ENCODE peak calls at places on chromosomes 11 and 22, in nine cellular contexts. B is kidney tubule cell; U is OCI-LY7; A is transverse colon; M is stimulated activated CD8-positive, alpha-beta memory T cell treated with anti-CD3 and anti-CD28 coated beads, Interleukin-15, amount 100 ng/mL, for 1 hour; H is nephron progenitor cell; R is Calu3; S is T-cell; D is glutamatergic neuron. C is an unnamed sample.

GRCh38 chr22:17774206-17774927 is at the start of gene BID:
- DNase-seq in B (peak; percentile 56), U (peak; percentile 81), A (peak; percentile 75), M (no peak), H (peak; percentile 76), R (peak; percentile 44), S (peak; percentile 31), D (no peak), C (no peak)

GRCh38 chr11:75302346-75302745 is 49.1 kb downstream of the ARRB1 start:
- DNase-seq in B (no peak), U (no peak), A (no peak), M (no peak), H (no peak), R (no peak), S (no peak), D (no peak), C (no peak)

GRCh38 chr11:2664331-2664730 is 35.5 kb downstream of the KCNQ1OT1 start:
- DNase-seq in B (no peak), U (no peak), A (no peak), M (no peak), H (no peak), R (no peak), S (no peak), D (no peak), C (no peak)

GRCh38 chr11:32829680-32830412 is at the start of gene PRRG4:
- DNase-seq in B (peak; percentile 83), U (peak; percentile 4), A (peak; percentile 87), M (no peak), H (peak; percentile 68), R (peak; percentile 88), S (no peak), D (peak; percentile 62), C (peak; percentile 20)

GRCh38 chr11:76824083-76824939 is 36.4 kb upstream of the ACER3 start:
- DNase-seq in B (peak; percentile 68), U (no peak), A (no peak), M (no peak), H (no peak), R (no peak), S (no peak), D (no peak), C (peak; percentile 63)

GRCh38 chr11:98587884-98588283 is 432.9 kb upstream of the CNTN5 start:
- DNase-seq in B (no peak), U (no peak), A (no peak), M (no peak), H (no peak), R (no peak), S (no peak), D (no peak), C (no peak)

GRCh38 chr22:37782340-37783168 is 25.2 kb upstream of the GCAT start:
- DNase-seq in B (peak; percentile 19), U (no peak), A (no peak), M (no peak), H (no peak), R (peak; percentile 28), S (no peak), D (no peak), C (peak; percentile 75)

GRCh38 chr11:43833657-43834073 is 47.0 kb upstream of the ALKBH3 start:
- DNase-seq in B (no peak), U (no peak), A (no peak), M (no peak), H (no peak), R (no peak), S (no peak), D (no peak), C (no peak)

C was measured in A172.